ENCODE peak calls at places on chromosomes 11 and 22, in six cellular contexts. K, S, O, I, N and M are unnamed samples.
A peak's percentile ranks its signal among the peaks of the same experiment; 100 is the strongest.

GRCh38 chr11:59891781-59892181 is 13.2 kb downstream of the OOSP3 start:
- DNase-seq in K (no peak), S (no peak), O (no peak), I (no peak), N (no peak), M (no peak)

GRCh38 chr11:116357769-116358544 is 414.8 kb downstream of the BUD13 start:
- DNase-seq in K (no peak), S (no peak), O (no peak), I (no peak), N (no peak), M (no peak)

GRCh38 chr22:27198518-27199035 is 541.2 kb downstream of the MIAT start:
- DNase-seq in K (no peak), S (no peak), O (no peak), I (no peak), N (no peak), M (no peak)

GRCh38 chr11:80898910-80899309 is 1458.1 kb upstream of the TENM4 start:
- DNase-seq in K (no peak), S (no peak), O (no peak), I (no peak), N (no peak), M (no peak)

GRCh38 chr11:86803641-86804040 is 3.3 kb downstream of the PRSS23 start:
- DNase-seq in K (no peak), S (no peak), O (no peak), I (no peak), N (no peak), M (no peak)

GRCh38 chr11:36577859-36578258 is 10.1 kb downstream of the RAG1 start:
- DNase-seq in K (no peak), S (no peak), O (no peak), I (no peak), N (no peak), M (no peak)

GRCh38 chr11:65069217-65069616 is 10.9 kb upstream of the NAALADL1 start:
- DNase-seq in K (no peak), S (no peak), O (no peak), I (no peak), N (no peak), M (no peak)

GRCh38 chr11:3226846-3227567 is 5.2 kb downstream of the MRGPRE start:
- DNase-seq in K (no peak), S (no peak), O (no peak), I (peak; percentile 56), N (no peak), M (peak; percentile 5)

GRCh38 chr11:72136677-72137255 is 1.2 kb downstream of the FOLR3 start:
- DNase-seq in K (no peak), S (no peak), O (no peak), I (no peak), N (no peak), M (no peak)

GRCh38 chr11:93221539-93221938 is 23.7 kb upstream of the SLC36A4 start:
- DNase-seq in K (no peak), S (no peak), O (no peak), I (no peak), N (no peak), M (no peak)

GRCh38 chr22:20951932-20952380 is 15.1 kb upstream of the AIFM3 start:
- DNase-seq in K (no peak), S (no peak), O (no peak), I (no peak), N (no peak), M (no peak)

GRCh38 chr11:17519031-17519430 is 25.2 kb downstream of the USH1C start:
- DNase-seq in K (no peak), S (no peak), O (no peak), I (no peak), N (no peak), M (no peak)

GRCh38 chr22:22397292-22397870 is 111.2 kb downstream of the ZNF280B start:
- DNase-seq in K (no peak), S (no peak), O (peak; percentile 36), I (peak; percentile 80), N (no peak), M (peak; percentile 66)

GRCh38 chr11:119668685-119669084 is 60.3 kb downstream of the NECTIN1 start:
- DNase-seq in K (no peak), S (no peak), O (no peak), I (no peak), N (no peak), M (no peak)

GRCh38 chr11:119664701-119665420 is 64.1 kb downstream of the NECTIN1 start:
- DNase-seq in K (no peak), S (no peak), O (no peak), I (no peak), N (no peak), M (no peak)

GRCh38 chr11:119664063-119664572 is 64.9 kb downstream of the NECTIN1 start:
- DNase-seq in K (peak; percentile 56), S (no peak), O (no peak), I (no peak), N (peak; percentile 68), M (no peak)

GRCh38 chr11:119666061-119666460 is 62.9 kb downstream of the NECTIN1 start:
- DNase-seq in K (no peak), S (no peak), O (no peak), I (no peak), N (no peak), M (no peak)

DNA sequence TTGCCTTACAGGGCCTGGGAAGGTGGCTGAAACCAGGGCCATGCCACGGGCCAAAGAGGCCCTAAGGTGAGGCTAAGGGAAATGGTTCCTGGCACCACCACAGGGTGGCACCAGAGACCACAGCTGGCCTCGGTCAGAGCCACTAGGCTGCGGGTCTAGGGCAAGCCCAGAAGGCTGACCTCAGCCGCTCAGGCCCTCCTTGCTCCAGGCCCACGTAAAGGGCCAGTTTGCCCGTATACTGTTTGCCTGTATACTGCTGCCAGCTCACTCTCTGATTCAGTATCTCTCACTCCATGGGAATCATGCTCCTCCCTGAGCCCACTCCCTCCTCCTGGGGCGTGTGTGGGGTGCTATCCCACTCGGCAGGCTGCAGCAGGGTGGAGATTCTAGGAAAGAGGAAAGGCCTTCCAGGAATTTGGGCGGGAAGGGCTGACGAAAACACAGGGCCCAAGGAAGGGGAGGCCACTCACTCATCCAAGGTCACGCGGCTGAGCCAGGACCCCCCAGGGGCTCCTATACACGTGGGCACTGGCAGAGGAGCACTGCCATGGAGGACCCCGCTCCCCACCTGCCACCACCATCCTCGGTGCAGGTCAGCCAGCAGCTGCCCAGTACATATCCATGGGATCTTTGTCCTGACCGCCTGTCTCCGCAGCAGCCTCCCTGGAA is 62.4 kb downstream of the NECTIN1 start:
- DNase-seq in K (peak; percentile 84), S (peak; percentile 64), O (peak; percentile 67), I (peak; percentile 82), N (peak; percentile 83), M (peak; percentile 88)
- H3K27ac ChIP-seq in K (no peak overlapping the region), S (no peak overlapping the region), O (peak overlapping the region; percentile 33), I (no peak overlapping the region), N (no peak overlapping the region), M (no peak overlapping the region)

GRCh38 chr22:42615092-42615859 is 593 bp upstream of the POLDIP3 start:
- DNase-seq in K (peak; percentile 90), S (peak; percentile 82), O (peak; percentile 74), I (peak; percentile 97), N (peak; percentile 88), M (peak; percentile 96)

GRCh38 chr22:42612336-42612735 is 2.3 kb downstream of the POLDIP3 start:
- DNase-seq in K (no peak), S (no peak), O (no peak), I (no peak), N (no peak), M (no peak)

GRCh38 chr22:42617155-42617983 is 2.7 kb upstream of the POLDIP3 start:
- DNase-seq in K (no peak), S (no peak), O (no peak), I (no peak), N (no peak), M (no peak)

GRCh38 chr22:42613869-42614268 is 814 bp downstream of the POLDIP3 start:
- DNase-seq in K (no peak), S (no peak), O (no peak), I (no peak), N (no peak), M (peak; percentile 61)

DNA sequence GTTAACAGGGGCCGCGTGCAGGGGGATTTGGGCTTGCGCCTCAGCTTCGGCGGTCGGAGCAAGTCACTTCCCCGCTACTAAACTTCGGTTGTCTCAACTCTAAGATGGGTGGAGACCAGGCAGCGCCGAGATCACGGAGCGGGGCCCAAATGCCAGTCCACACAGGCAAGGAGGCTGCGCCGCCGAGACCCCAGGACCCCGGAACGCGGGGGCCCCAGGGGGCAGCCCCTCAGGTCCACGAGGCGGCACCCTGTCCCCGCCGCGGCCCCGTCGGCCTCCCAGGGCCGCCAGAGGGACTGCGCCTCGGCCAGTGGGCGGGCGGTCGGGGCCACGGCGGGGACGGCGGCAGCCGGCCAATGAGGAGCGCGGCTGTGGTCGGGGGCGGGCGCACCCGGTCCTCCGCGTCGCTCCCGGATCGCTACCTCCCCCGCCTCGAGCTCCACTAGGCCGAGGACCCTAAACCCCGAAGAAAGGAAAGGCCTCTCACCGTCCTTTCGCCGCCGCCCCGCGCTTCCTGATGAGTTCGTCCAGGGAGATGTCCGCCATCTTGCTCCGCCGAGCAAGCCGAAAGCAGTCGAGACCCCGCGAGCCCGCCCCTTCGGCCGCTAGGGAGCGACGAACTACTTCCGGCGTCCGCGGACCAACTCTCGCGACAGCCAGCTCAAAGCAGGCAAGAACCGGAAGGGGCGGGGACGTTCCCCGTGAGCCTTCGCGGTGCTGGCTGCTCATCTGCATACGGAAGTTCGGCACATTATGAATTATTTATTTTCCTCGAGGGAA is at the start of gene POLDIP3:
- DNase-seq in K (peak; percentile 99), S (peak; percentile 99), O (peak; percentile 98), I (peak; percentile 100), N (peak; percentile 100), M (peak; percentile 99)
- TF ChIP-seq POLR2A in K (no peak), S (peak; percentile 60), O (peak; percentile 28), I (no peak), N (no peak), M (peak; percentile 65)

GRCh38 chr22:31628362-31628761 is 33.7 kb downstream of the PISD start:
- DNase-seq in K (no peak), S (no peak), O (no peak), I (no peak), N (no peak), M (no peak)
- H3K27ac ChIP-seq in K (peak overlapping the region; percentile 67), S (peak overlapping the region; percentile 66), O (peak overlapping the region; percentile 78), I (peak overlapping the region; percentile 82), N (peak overlapping the region; percentile 53), M (peak overlapping the region; percentile 76)

GRCh38 chr11:63993983-63994382 is 7.7 kb downstream of the OTUB1 start:
- DNase-seq in K (no peak), S (no peak), O (no peak), I (no peak), N (no peak), M (no peak)

GRCh38 chr11:63996512-63996911 is 10.3 kb downstream of the OTUB1 start:
- DNase-seq in K (no peak), S (no peak), O (no peak), I (no peak), N (no peak), M (no peak)

GRCh38 chr11:63991558-63991957 is 5.3 kb downstream of the OTUB1 start:
- DNase-seq in K (no peak), S (no peak), O (no peak), I (no peak), N (no peak), M (no peak)

GRCh38 chr11:63997104-63997700 is 11.0 kb downstream of the OTUB1 start:
- DNase-seq in K (no peak), S (no peak), O (no peak), I (no peak), N (no peak), M (no peak)

DNA sequence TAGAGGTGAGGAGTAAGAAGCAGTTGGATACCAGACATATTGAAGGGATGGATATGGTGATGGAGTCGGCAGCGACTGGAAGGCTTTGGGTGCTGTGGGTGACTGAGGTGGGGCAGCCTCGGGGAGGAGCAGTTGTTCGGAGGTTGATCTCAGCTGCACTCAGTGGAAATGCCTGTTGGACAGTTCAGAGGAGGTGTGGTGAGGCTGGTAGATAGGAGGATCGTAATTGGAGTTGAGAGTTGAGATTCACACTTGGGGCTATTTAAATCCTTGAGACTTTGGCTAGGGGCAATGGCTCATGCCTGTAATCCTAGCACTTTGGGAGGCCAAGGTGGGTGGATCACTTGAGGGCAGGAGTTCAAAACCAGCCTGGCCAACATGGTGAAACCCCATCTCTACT is 6.9 kb downstream of the OTUB1 start:
- DNase-seq in K (no peak), S (no peak), O (no peak), I (no peak), N (no peak), M (no peak)
- TF ChIP-seq POLR2A in K (no peak), S (no peak), O (no peak), I (no peak), N (no peak), M (no peak)